ENCODE peak calls at places on chromosomes 6 and 20, in five cellular contexts. U is myocyte, Y is HL-60, P is GM13976, B is NCI-H1105 treated with DMSO at 0.1 percent for 48 hours. S is an unnamed sample.

GRCh38 chr6:53112404-53112803 is 36.2 kb downstream of the GCM1 start:
- DNase-seq in P (no peak), U (no peak), B (peak), Y (no peak), S (no peak)

GRCh38 chr6:13390658-13391057 is 62.3 kb upstream of the TBC1D7 start:
- DNase-seq in Y (no peak), B (no peak), P (no peak), U (no peak), S (no peak)

GRCh38 chr6:43475506-43475905 is 1.9 kb upstream of the TJAP1 start:
- DNase-seq in B (no peak), U (peak), P (no peak), Y (no peak), S (peak)

GRCh38 chr20:62073323-62073722 is 7.6 kb upstream of the TAF4 start:
- DNase-seq in B (no peak), P (no peak), Y (no peak), U (no peak), S (no peak)

GRCh38 chr6:123777554-123777953 is 26.1 kb upstream of the NKAIN2 start:
- DNase-seq in Y (no peak), B (peak), P (no peak), U (peak), S (no peak)

GRCh38 chr6:119384444-119384843 is 34.9 kb upstream of the MAN1A1 start:
- DNase-seq in P (no peak), Y (no peak), U (no peak), B (peak), S (no peak)

GRCh38 chr6:37077459-37078296 is 72.2 kb downstream of the FGD2 start:
- DNase-seq in U (peak), B (no peak), P (peak), Y (no peak), S (no peak)

GRCh38 chr6:116616757-116617093 is 446 bp downstream of the RSPH4A start:
- DNase-seq in P (peak), B (no peak), U (peak), Y (no peak), S (peak)

GRCh38 chr20:57743450-57744095 is 33.8 kb upstream of the PMEPA1 start:
- DNase-seq in B (no peak), P (no peak), U (no peak), Y (no peak), S (no peak)

GRCh38 chr20:2206957-2207769 is 88.6 kb upstream of the TGM3 start:
- DNase-seq in B (peak), U (peak), Y (peak), P (peak), S (peak)

GRCh38 chr6:40610229-40610628 is 23.1 kb upstream of the LRFN2 start:
- DNase-seq in U (no peak), Y (no peak), B (no peak), P (no peak), S (no peak)

GRCh38 chr6:155234687-155235543 is 28.9 kb upstream of the CLDN20 start:
- DNase-seq in Y (no peak), U (no peak), P (no peak), B (no peak), S (no peak)

GRCh38 chr6:167056370-167056769 is 57.2 kb downstream of the CEP43 start:
- DNase-seq in P (peak), Y (peak), B (no peak), U (peak), S (no peak)

GRCh38 chr6:169370054-169370453 is 116.4 kb upstream of the THBS2 start:
- DNase-seq in U (no peak), B (no peak), Y (no peak), P (no peak), S (no peak)

GRCh38 chr6:158143700-158144099 is 24.4 kb downstream of the SERAC1 start:
- DNase-seq in Y (peak), B (no peak), U (peak), P (peak), S (no peak)

GRCh38 chr6:157428418-157429202 is 47.6 kb downstream of the ZDHHC14 start:
- DNase-seq in P (no peak), B (no peak), U (no peak), Y (no peak), S (no peak)

GRCh38 chr20:44993343-44993742 is 27.0 kb downstream of the STK4 start:
- DNase-seq in Y (no peak), B (no peak), P (no peak), U (no peak), S (no peak)

GRCh38 chr6:37516920-37517405 is 17.3 kb upstream of the CCDC167 start:
- DNase-seq in P (no peak), Y (no peak), B (peak), U (no peak), S (peak)

GRCh38 chr6:137203256-137203655 is 15.9 kb downstream of the IFNGR1 start:
- DNase-seq in P (no peak), Y (no peak), U (no peak), B (no peak), S (no peak)

GRCh38 chr6:134168580-134169223 is 116.3 kb upstream of the SLC2A12 start:
- DNase-seq in U (no peak), B (no peak), P (no peak), Y (no peak), S (no peak)

GRCh38 chr20:44411020-44411756 is 55.7 kb downstream of the HNF4A start:
- DNase-seq in Y (no peak), P (no peak), B (no peak), U (no peak), S (no peak)

GRCh38 chr6:3549314-3549940 is 92.6 kb upstream of the SLC22A23 start:
- DNase-seq in U (no peak), B (peak), Y (no peak), P (no peak), S (no peak)

S was measured in glutamatergic neuron.